ENCODE peak calls at places on chromosomes 7 and 10, in four cellular contexts. One of them, this sample, is unnamed.
A peak's percentile ranks its signal among the peaks of the same experiment; 100 is the strongest.

GRCh38 chr10:124745678-124746077 is 1.5 kb upstream of the FAM53B start:
- DNase-seq in IMR-90: peak; percentile 72
- DNase-seq in heart left ventricle: no peak
- DNase-seq in body of pancreas: no peak
- DNase-seq in this sample: no peak

GRCh38 chr7:29989257-29989995 is at the start of gene SCRN1:
- DNase-seq in IMR-90: peak; percentile 13
- DNase-seq in heart left ventricle: peak; percentile 55
- DNase-seq in body of pancreas: peak; percentile 54
- DNase-seq in this sample: no peak

GRCh38 chr10:73931767-73932624 is 21.1 kb downstream of the PLAU start:
- DNase-seq in IMR-90: no peak
- DNase-seq in heart left ventricle: no peak
- DNase-seq in body of pancreas: peak; percentile 84
- DNase-seq in this sample: no peak

GRCh38 chr7:46440186-46440585 is 519.1 kb upstream of the IGFBP3 start:
- DNase-seq in IMR-90: no peak
- DNase-seq in heart left ventricle: no peak
- DNase-seq in body of pancreas: no peak
- DNase-seq in this sample: no peak

GRCh38 chr10:6929157-6929830 is 349.2 kb upstream of the PRKCQ start:
- DNase-seq in IMR-90: no peak
- DNase-seq in heart left ventricle: no peak
- DNase-seq in body of pancreas: no peak
- DNase-seq in this sample: no peak

GRCh38 chr7:109879429-109879828 is 1211.5 kb upstream of the LRRN3 start:
- DNase-seq in IMR-90: no peak
- DNase-seq in heart left ventricle: no peak
- DNase-seq in body of pancreas: no peak
- DNase-seq in this sample: no peak

GRCh38 chr7:127736511-127736910 is 84.5 kb downstream of the SND1 start:
- DNase-seq in IMR-90: no peak
- DNase-seq in heart left ventricle: no peak
- DNase-seq in body of pancreas: no peak
- DNase-seq in this sample: no peak

GRCh38 chr7:112202819-112203218 is 3.4 kb downstream of the DOCK4 start:
- DNase-seq in IMR-90: no peak
- DNase-seq in heart left ventricle: peak; percentile 30
- DNase-seq in body of pancreas: peak; percentile 45
- DNase-seq in this sample: no peak

GRCh38 chr7:41046221-41046761 is 656.6 kb downstream of the INHBA start:
- DNase-seq in IMR-90: peak; percentile 81
- DNase-seq in heart left ventricle: peak; percentile 36
- DNase-seq in body of pancreas: no peak
- DNase-seq in this sample: no peak

GRCh38 chr10:122557516-122557915 is 3.0 kb upstream of the DMBT1 start:
- DNase-seq in IMR-90: no peak
- DNase-seq in heart left ventricle: no peak
- DNase-seq in body of pancreas: no peak
- DNase-seq in this sample: peak; percentile 71
- TF ChIP-seq CTCF in IMR-90: no peak
- TF ChIP-seq CTCF in heart left ventricle: no peak
- TF ChIP-seq CTCF in body of pancreas: no peak
- TF ChIP-seq CTCF in this sample: no peak

GRCh38 chr10:44882146-44882720 is 28.9 kb upstream of the TMEM72 start:
- DNase-seq in IMR-90: no peak
- DNase-seq in heart left ventricle: no peak
- DNase-seq in body of pancreas: peak; percentile 89
- DNase-seq in this sample: peak; percentile 74

GRCh38 chr10:44879531-44879899 is 31.6 kb upstream of the TMEM72 start:
- DNase-seq in IMR-90: no peak
- DNase-seq in heart left ventricle: no peak
- DNase-seq in body of pancreas: no peak
- DNase-seq in this sample: no peak

GRCh38 chr10:44881639-44882038 is 29.5 kb upstream of the TMEM72 start:
- DNase-seq in IMR-90: no peak
- DNase-seq in heart left ventricle: no peak
- DNase-seq in body of pancreas: no peak
- DNase-seq in this sample: no peak

GRCh38 chr10:44880090-44880715 is 30.9 kb upstream of the TMEM72 start:
- DNase-seq in IMR-90: no peak
- DNase-seq in heart left ventricle: no peak
- DNase-seq in body of pancreas: no peak
- DNase-seq in this sample: peak; percentile 76

GRCh38 chr10:44878704-44879530 is 32.2 kb upstream of the TMEM72 start:
- DNase-seq in IMR-90: peak; percentile 82
- DNase-seq in heart left ventricle: peak; percentile 89
- DNase-seq in body of pancreas: peak; percentile 90
- DNase-seq in this sample: peak; percentile 75
- TF ChIP-seq POLR2A in IMR-90: no peak
- TF ChIP-seq POLR2A in heart left ventricle: no peak
- TF ChIP-seq POLR2A in body of pancreas: no peak
- TF ChIP-seq POLR2A in this sample: no peak

GRCh38 chr10:11175823-11176243 is 158.2 kb downstream of the CELF2 start:
- DNase-seq in IMR-90: no peak
- DNase-seq in heart left ventricle: no peak
- DNase-seq in body of pancreas: no peak
- DNase-seq in this sample: no peak
- TF ChIP-seq CTCF in IMR-90: no peak
- TF ChIP-seq CTCF in heart left ventricle: no peak
- TF ChIP-seq CTCF in body of pancreas: no peak
- TF ChIP-seq CTCF in this sample: no peak

GRCh38 chr7:141014523-141015395 is at the start of gene MRPS33:
- DNase-seq in IMR-90: peak; percentile 94
- DNase-seq in heart left ventricle: peak; percentile 97
- DNase-seq in body of pancreas: peak; percentile 96
- DNase-seq in this sample: peak; percentile 94
- TF ChIP-seq POLR2A in IMR-90: peak; percentile 78
- TF ChIP-seq POLR2A in heart left ventricle: peak; percentile 64
- TF ChIP-seq POLR2A in body of pancreas: peak; percentile 55
- TF ChIP-seq POLR2A in this sample: no peak

This sample was measured in lower leg skin.